ENCODE peak calls at places on chromosomes 2 and 18, in seven cellular contexts. L, E, N, W, O, J and Z are unnamed samples.

GRCh38 chr2:75466708-75467311 is 93.9 kb downstream of the EVA1A start:
- DNase-seq in L (peak; percentile 28), E (peak; percentile 62), N (peak; percentile 14), W (peak; percentile 41), O (no peak), J (no peak), Z (no peak)

GRCh38 chr18:58026395-58026794 is 17.6 kb upstream of the NEDD4L start:
- DNase-seq in L (no peak), E (no peak), N (no peak), W (peak; percentile 23), O (no peak), J (no peak), Z (no peak)

GRCh38 chr2:3683748-3684454 is 19.5 kb upstream of the DCDC2C start:
- DNase-seq in L (no peak), E (no peak), N (no peak), W (no peak), O (no peak), J (no peak), Z (no peak)

GRCh38 chr18:79740741-79741700 is 56.7 kb upstream of the KCNG2 start:
- DNase-seq in L (peak; percentile 68), E (no peak), N (no peak), W (no peak), O (no peak), J (no peak), Z (no peak)

GRCh38 chr2:237150831-237151230 is 65.1 kb downstream of the COPS8 start:
- DNase-seq in L (no peak), E (no peak), N (no peak), W (no peak), O (no peak), J (no peak), Z (no peak)

GRCh38 chr2:110717734-110718133 is 14.6 kb upstream of the ACOXL start:
- DNase-seq in L (no peak), E (no peak), N (no peak), W (no peak), O (no peak), J (no peak), Z (peak; percentile 11)

GRCh38 chr2:112880081-112880531 is 30.9 kb upstream of the IL37 start:
- DNase-seq in L (peak; percentile 52), E (no peak), N (peak; percentile 57), W (peak; percentile 88), O (no peak), J (no peak), Z (no peak)

GRCh38 chr2:15950088-15950952 is 10.0 kb downstream of the MYCN start:
- DNase-seq in L (no peak), E (no peak), N (no peak), W (no peak), O (no peak), J (no peak), Z (no peak)

GRCh38 chr2:27152796-27153464 is 4.1 kb downstream of the TCF23 start:
- DNase-seq in L (no peak), E (no peak), N (peak; percentile 50), W (peak; percentile 58), O (no peak), J (no peak), Z (no peak)

GRCh38 chr2:11397513-11397912 is 53.1 kb upstream of the ROCK2 start:
- DNase-seq in L (no peak), E (no peak), N (no peak), W (peak; percentile 53), O (no peak), J (no peak), Z (no peak)

GRCh38 chr2:190615555-190616200 is 33.2 kb upstream of the NAB1 start:
- DNase-seq in L (no peak), E (no peak), N (no peak), W (no peak), O (no peak), J (no peak), Z (no peak)